ENCODE peak calls at places on chromosomes 3 and 15, in eight cellular contexts. One of them, this sample, is unnamed.

GRCh38 chr15:29674661-29675533 is 147.4 kb downstream of the TJP1 start:
- DNase-seq in EH: peak
- DNase-seq in right atrium auricular region: no peak
- DNase-seq in tibial artery: no peak
- DNase-seq in NT2/D1: peak
- DNase-seq in LoVo: no peak
- DNase-seq in Right ventricle myocardium inferior: no peak
- DNase-seq in pulmonary artery endothelial cell: no peak
- DNase-seq in this sample: peak

GRCh38 chr3:27666708-27667107 is 55.4 kb downstream of the EOMES start:
- DNase-seq in EH: peak
- DNase-seq in right atrium auricular region: peak
- DNase-seq in tibial artery: peak
- DNase-seq in NT2/D1: peak
- DNase-seq in LoVo: no peak
- DNase-seq in Right ventricle myocardium inferior: peak
- DNase-seq in pulmonary artery endothelial cell: no peak
- DNase-seq in this sample: peak

GRCh38 chr15:49088996-49089395 is 42.8 kb upstream of the SECISBP2L start:
- DNase-seq in EH: no peak
- DNase-seq in right atrium auricular region: no peak
- DNase-seq in tibial artery: no peak
- DNase-seq in NT2/D1: no peak
- DNase-seq in LoVo: no peak
- DNase-seq in Right ventricle myocardium inferior: no peak
- DNase-seq in pulmonary artery endothelial cell: no peak
- DNase-seq in this sample: no peak

GRCh38 chr3:71979155-71979554 is 194.2 kb upstream of the PROK2 start:
- DNase-seq in EH: no peak
- DNase-seq in right atrium auricular region: no peak
- DNase-seq in tibial artery: no peak
- DNase-seq in NT2/D1: no peak
- DNase-seq in LoVo: no peak
- DNase-seq in Right ventricle myocardium inferior: no peak
- DNase-seq in pulmonary artery endothelial cell: no peak
- DNase-seq in this sample: no peak

GRCh38 chr3:138479355-138479964 is 45.0 kb downstream of the ESYT3 start:
- DNase-seq in EH: peak
- DNase-seq in right atrium auricular region: no peak
- DNase-seq in tibial artery: no peak
- DNase-seq in NT2/D1: peak
- DNase-seq in LoVo: no peak
- DNase-seq in Right ventricle myocardium inferior: no peak
- DNase-seq in pulmonary artery endothelial cell: no peak
- DNase-seq in this sample: no peak

GRCh38 chr3:112773864-112774263 is 72.8 kb downstream of the CD200R1L start:
- DNase-seq in EH: no peak
- DNase-seq in right atrium auricular region: no peak
- DNase-seq in tibial artery: no peak
- DNase-seq in NT2/D1: no peak
- DNase-seq in LoVo: peak
- DNase-seq in Right ventricle myocardium inferior: no peak
- DNase-seq in pulmonary artery endothelial cell: no peak
- DNase-seq in this sample: no peak

GRCh38 chr3:21328982-21329381 is 422.0 kb downstream of the ZNF385D start:
- DNase-seq in EH: no peak
- DNase-seq in right atrium auricular region: no peak
- DNase-seq in tibial artery: no peak
- DNase-seq in NT2/D1: no peak
- DNase-seq in LoVo: no peak
- DNase-seq in Right ventricle myocardium inferior: no peak
- DNase-seq in pulmonary artery endothelial cell: no peak
- DNase-seq in this sample: no peak

GRCh38 chr15:90839187-90840071 is 29.0 kb upstream of the FURIN start:
- DNase-seq in EH: no peak
- DNase-seq in right atrium auricular region: no peak
- DNase-seq in tibial artery: no peak
- DNase-seq in NT2/D1: peak
- DNase-seq in LoVo: no peak
- DNase-seq in Right ventricle myocardium inferior: peak
- DNase-seq in pulmonary artery endothelial cell: no peak
- DNase-seq in this sample: peak

GRCh38 chr3:56205406-56205805 is 262.9 kb downstream of the ERC2 start:
- DNase-seq in EH: no peak
- DNase-seq in right atrium auricular region: no peak
- DNase-seq in tibial artery: no peak
- DNase-seq in NT2/D1: no peak
- DNase-seq in LoVo: no peak
- DNase-seq in Right ventricle myocardium inferior: no peak
- DNase-seq in pulmonary artery endothelial cell: no peak
- DNase-seq in this sample: no peak